ENCODE peak calls at places on chromosomes 6 and 20, in five cellular contexts. U is MM.1S, P is fibroblast of lung, V is HCT116, I is GM23248. D is an unnamed sample. For H3K79me2, the result is how much of the 10 kb centered on the place peaks cover.

GRCh38 chr6:76441850-76442249 is 369.4 kb upstream of the IMPG1 start:
- DNase-seq in V (no peak), I (no peak), P (no peak), U (no peak), D (no peak)

GRCh38 chr20:43835944-43836540 is 78.6 kb upstream of the TOX2 start:
- DNase-seq in P (no peak), U (no peak), I (no peak), V (no peak), D (no peak)

GRCh38 chr20:55974491-55975202 is 30.7 kb downstream of the CBLN4 start:
- DNase-seq in I (no peak), U (peak), P (no peak), V (no peak), D (no peak)

GRCh38 chr6:6696867-6697531 is 108.5 kb downstream of the LY86 start:
- DNase-seq in V (peak), U (no peak), I (peak), P (peak), D (peak)

GRCh38 chr6:69581576-69581975 is 215.2 kb downstream of the LMBRD1 start:
- DNase-seq in P (no peak), I (no peak), V (no peak), U (no peak), D (no peak)

GRCh38 chr20:44089987-44090674 is 96.9 kb downstream of the JPH2 start:
- DNase-seq in P (peak), V (peak), I (peak), U (peak), D (no peak)

GRCh38 chr6:57006101-57006500 is 40.4 kb upstream of the KIAA1586 start:
- DNase-seq in I (no peak), V (no peak), U (no peak), P (no peak), D (no peak)

GRCh38 chr6:136408205-136408604 is 118.6 kb upstream of the BCLAF1 start:
- DNase-seq in P (peak), I (peak), U (no peak), V (no peak), D (no peak)

GRCh38 chr6:38154731-38155130 is 335.2 kb downstream of the ZFAND3 start:
- DNase-seq in V (no peak), P (no peak), I (no peak), U (no peak), D (no peak)

GRCh38 chr6:105036371-105036770 is 79.5 kb downstream of the LIN28B start:
- DNase-seq in U (no peak), V (no peak), I (no peak), P (no peak), D (no peak)

GRCh38 chr6:72533601-72534000 is 88.3 kb upstream of the KCNQ5 start:
- DNase-seq in I (peak), P (no peak), V (no peak), U (no peak), D (no peak)

GRCh38 chr6:151051164-151051563 is 185.7 kb downstream of the MTHFD1L start:
- DNase-seq in V (no peak), P (no peak), U (no peak), I (no peak), D (no peak)

GRCh38 chr6:53496797-53497196 is 48.1 kb downstream of the GCLC start:
- DNase-seq in P (peak), I (peak), V (no peak), U (no peak), D (no peak)

GRCh38 chr6:128822271-128822670 is 60.7 kb upstream of the LAMA2 start:
- DNase-seq in P (peak), I (peak), V (no peak), U (no peak), D (no peak)

GRCh38 chr6:91152824-91153223 is 566.0 kb upstream of the MAP3K7 start:
- DNase-seq in P (no peak), I (no peak), U (no peak), V (no peak), D (no peak)

GRCh38 chr6:6686748-6687601 is 98.5 kb downstream of the LY86 start:
- DNase-seq in I (peak), U (peak), P (peak), V (peak), D (peak)

GRCh38 chr6:184161-184695 is 108.1 kb upstream of the DUSP22 start:
- DNase-seq in U (no peak), V (no peak), P (no peak), I (no peak), D (no peak)

GRCh38 chr6:146770965-146771735 is 172.4 kb downstream of the ADGB start:
- DNase-seq in V (no peak), I (peak), P (no peak), U (no peak), D (peak)

DNA sequence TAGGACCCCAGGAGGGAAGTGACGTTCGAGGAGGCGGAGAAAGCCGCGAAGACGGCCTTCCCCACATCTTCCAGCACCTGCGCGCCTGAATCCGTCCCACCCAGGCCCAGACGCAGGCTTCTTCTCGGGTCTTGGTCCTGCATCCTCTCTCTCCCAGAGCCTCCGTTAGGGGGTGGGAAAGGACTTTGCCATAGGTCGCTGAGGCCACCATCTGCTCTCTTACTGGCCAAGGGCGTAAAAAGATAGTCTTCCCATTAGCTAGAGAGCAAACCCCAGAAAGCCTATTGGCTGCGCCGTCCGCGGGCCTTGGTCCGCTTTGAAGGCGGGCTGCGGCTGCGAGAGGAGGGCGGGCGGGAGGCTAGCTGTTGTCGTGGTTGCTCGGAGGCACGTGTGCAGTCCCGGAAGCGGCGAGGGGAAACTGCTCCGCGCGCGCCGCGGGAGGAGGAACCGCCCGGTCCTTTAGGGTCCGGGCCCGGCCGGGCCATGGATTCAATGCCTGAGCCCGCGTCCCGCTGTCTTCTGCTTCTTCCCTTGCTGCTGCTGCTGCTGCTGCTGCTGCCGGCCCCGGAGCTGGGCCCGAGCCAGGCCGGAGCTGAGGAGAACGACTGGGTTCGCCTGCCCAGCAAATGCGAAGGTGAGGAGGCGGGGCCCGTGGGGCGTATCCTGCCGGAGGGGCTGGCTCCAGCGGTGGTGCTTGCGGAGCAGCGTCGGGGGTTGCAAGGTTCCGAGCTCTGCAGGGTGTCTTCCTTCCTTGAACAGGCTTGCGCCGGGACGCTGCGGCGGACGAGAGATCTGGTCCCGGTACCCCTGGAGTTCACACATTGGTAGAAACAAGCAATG is at the start of gene CNPY3:
- DNase-seq in P (peak), I (peak), V (peak), U (peak), D (peak)
- TF ChIP-seq EZH2 in P (no peak), I (no peak), V (no peak), U (no peak), D (no peak)

DNA sequence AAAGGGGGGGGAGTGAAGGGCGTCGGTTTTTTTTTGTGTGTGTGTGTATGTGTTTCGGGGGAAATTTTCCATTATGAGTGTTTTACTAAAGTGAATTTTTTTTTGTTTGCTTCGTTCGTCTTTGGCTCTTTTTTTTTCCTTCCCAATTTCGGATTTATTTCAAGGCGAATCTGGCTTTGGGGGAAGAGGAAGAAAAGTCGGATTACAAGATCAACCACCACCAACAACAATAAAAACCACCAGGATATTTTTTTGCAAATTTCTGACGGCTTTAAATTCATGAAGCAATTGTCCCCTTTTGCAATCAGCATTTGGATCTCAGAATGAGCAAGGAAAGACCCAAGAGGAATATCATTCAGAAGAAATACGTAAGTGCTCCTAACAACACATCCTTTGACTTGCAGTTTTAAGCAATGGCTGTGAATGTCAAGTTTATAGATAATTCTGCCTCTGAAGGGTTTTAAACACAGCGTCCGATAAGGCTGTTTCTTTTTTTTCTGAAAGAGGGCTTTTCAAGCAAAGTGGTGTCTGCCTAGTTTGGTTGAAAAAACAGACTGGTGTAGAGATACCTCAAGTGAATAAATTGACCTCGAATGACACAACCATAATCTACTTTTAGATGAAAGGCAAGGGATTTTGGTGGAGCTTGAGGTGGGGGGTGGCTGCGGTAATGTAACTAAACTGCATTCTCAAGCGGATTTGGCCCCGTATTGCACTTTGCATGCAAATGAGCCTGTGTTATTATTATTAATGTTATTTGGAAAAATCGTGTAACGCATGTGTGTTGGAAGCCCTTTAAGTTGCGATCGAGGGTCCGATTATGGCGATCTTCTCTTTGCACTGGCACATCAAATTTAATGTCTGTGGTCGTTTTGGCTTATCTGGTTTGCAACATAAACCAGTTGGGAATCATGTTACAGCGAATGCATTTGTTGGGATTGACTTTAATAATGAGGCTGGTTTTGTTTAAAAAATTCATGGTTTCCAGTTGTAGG is 645 bp downstream of the JARID2 start:
- DNase-seq in I (peak), V (no peak), U (peak), P (peak), D (peak)
- H3K79me2 ChIP-seq in I (under half), V (under half), U (under half), P (under half), D (under half)

DNA sequence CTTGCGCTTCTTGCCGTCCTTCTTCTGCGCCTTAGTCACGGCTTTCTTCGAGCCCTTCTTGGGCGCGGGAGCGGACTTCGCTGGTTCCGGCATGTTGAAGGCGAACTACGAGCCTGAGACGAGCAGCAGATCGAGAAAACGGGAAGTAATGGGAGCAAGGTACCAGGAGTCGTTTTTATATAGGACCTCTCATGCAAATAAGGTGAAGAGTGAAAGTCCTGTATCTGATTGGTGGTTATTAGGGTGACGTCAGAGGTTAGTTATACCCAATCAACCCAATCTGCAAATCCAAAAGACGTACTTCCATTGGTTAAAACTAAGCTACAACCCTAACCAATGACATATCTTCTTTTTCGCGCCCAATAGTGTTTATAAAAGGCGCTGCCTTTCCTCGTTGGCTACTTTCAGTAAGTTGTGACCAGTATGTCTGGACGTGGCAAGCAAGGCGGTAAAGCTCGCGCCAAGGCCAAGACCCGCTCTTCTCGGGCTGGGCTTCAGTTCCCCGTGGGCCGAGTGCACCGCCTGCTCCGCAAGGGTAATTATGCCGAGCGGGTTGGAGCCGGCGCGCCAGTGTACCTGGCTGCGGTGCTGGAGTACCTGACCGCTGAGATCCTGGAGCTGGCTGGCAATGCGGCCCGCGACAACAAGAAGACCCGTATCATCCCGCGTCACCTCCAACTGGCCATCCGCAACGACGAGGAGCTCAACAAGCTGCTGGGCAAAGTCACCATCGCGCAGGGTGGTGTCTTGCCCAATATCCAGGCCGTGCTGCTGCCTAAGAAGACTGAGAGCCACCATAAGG is 100.6 kb upstream of the PRSS16 start:
- DNase-seq in V (peak), I (peak), P (peak), U (peak), D (peak)
- H3K9ac ChIP-seq in V (peak), I (peak), P (peak), U (peak), D (peak)

GRCh38 chr20:38805958-38806854 is 709 bp downstream of the PPP1R16B start:
- DNase-seq in V (no peak), P (no peak), U (peak), I (peak), D (peak)

GRCh38 chr20:38804682-38805501 is 605 bp upstream of the PPP1R16B start:
- DNase-seq in I (no peak), P (no peak), V (no peak), U (peak), D (peak)

GRCh38 chr20:38804243-38804642 is 1.3 kb upstream of the PPP1R16B start:
- DNase-seq in P (no peak), V (no peak), I (no peak), U (no peak), D (no peak)

GRCh38 chr20:38805502-38805957 is at the start of gene PPP1R16B:
- DNase-seq in I (peak), V (no peak), P (no peak), U (peak), D (peak)

DNA sequence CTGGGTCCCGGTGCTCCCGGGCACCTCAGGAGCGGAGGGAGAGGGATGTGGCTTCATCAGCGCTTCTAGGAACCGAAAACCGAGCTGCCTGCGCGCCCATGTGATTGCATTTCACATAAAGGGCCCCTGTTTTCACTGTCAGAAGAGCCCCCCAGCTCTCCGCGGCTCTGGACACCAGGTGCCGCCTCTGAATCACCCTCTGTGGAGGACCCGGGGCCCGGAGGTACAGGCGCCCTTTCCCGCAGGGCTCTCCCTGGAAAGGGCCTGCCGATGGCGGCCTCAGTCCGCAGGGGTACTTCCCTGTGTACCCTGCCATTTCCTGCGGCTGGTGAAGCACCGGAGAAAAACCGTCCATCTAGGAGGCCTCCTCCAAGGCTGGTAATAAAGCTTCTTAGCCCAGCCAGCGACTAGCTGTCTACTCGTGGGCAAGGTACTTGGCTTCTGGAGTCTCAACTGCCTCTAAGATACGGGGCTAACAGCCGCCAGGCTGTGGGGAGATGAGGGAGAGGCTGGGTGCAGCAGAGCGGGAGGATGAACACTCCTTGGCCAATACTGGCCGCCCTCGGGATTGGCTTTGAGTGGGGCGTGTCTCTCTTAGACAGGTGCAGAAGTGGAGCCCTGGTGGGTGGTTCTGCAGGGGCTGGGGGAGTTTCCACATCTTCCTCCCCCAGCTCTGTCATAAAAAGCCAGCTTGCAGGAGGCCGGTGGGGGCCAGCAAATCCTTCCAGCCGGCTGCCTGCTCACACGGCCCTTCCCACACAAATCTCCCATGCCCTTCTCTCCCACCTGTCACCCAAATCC is 1.6 kb downstream of the PPP1R16B start:
- DNase-seq in V (no peak), P (no peak), U (peak), I (no peak), D (no peak)
- TF ChIP-seq EZH2 in V (no peak), P (peak), U (no peak), I (no peak), D (no peak)

GRCh38 chr6:12066297-12066696 is 54.2 kb downstream of the HIVEP1 start:
- DNase-seq in I (no peak), P (peak), V (no peak), U (no peak), D (no peak)

GRCh38 chr6:12062605-12063004 is 50.5 kb downstream of the HIVEP1 start:
- DNase-seq in V (no peak), U (no peak), P (no peak), I (no peak), D (no peak)

GRCh38 chr6:12065321-12066140 is 53.4 kb downstream of the HIVEP1 start:
- DNase-seq in V (no peak), P (no peak), I (no peak), U (no peak), D (no peak)

GRCh38 chr6:12064125-12064524 is 52.0 kb downstream of the HIVEP1 start:
- DNase-seq in I (peak), P (peak), V (no peak), U (no peak), D (no peak)

GRCh38 chr6:12064538-12064937 is 52.4 kb downstream of the HIVEP1 start:
- DNase-seq in P (no peak), V (no peak), I (peak), U (no peak), D (no peak)
- H3K79me2 ChIP-seq in P (under half), V (under half), I (half or more), U (half or more), D (under half)

GRCh38 chr6:15366003-15366535 is 120.2 kb downstream of the JARID2 start:
- DNase-seq in U (no peak), I (no peak), V (no peak), P (no peak), D (no peak)
- H3K9ac ChIP-seq in U (no peak), I (peak), V (no peak), P (no peak), D (no peak)

GRCh38 chr20:48064929-48065328 is 279.6 kb upstream of the SULF2 start:
- DNase-seq in I (peak), U (no peak), V (no peak), P (peak), D (no peak)

GRCh38 chr20:48069626-48070025 is 284.3 kb upstream of the SULF2 start:
- DNase-seq in U (no peak), I (no peak), V (no peak), P (no peak), D (no peak)

GRCh38 chr20:48065833-48066232 is 280.6 kb upstream of the SULF2 start:
- DNase-seq in I (no peak), P (no peak), U (no peak), V (no peak), D (no peak)

GRCh38 chr20:48066851-48067250 is 281.6 kb upstream of the SULF2 start:
- DNase-seq in I (no peak), P (no peak), U (no peak), V (no peak), D (no peak)

DNA sequence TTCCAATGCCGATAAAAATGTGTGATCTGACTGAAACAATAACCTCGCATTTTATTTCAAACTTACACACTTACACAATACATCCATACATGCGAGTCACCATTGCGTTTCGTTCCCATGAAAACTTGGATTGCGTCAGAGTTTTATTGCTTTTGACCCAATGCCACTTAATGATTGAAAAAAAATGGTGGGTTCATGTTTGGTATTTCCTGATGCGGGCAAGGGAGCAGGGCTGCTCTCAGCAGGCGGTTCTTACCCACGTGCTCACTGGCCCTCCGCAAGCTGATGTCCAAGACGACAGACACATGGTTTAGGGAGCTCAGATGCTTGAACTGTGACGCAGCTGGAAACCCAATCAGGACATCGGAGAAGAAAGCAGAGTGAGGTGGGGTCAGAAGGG is 281.0 kb upstream of the SULF2 start:
- DNase-seq in U (no peak), P (peak), I (peak), V (no peak), D (no peak)
- TF ChIP-seq EZH2 in U (no peak), P (no peak), I (no peak), V (no peak), D (no peak)

GRCh38 chr20:25205277-25206062 is 10.0 kb downstream of the ENTPD6 start:
- DNase-seq in U (no peak), V (no peak), P (no peak), I (no peak), D (peak)

GRCh38 chr20:25207149-25207959 is 11.8 kb downstream of the ENTPD6 start:
- DNase-seq in P (no peak), V (no peak), I (no peak), U (no peak), D (peak)

GRCh38 chr20:25207960-25208534 is 12.5 kb downstream of the ENTPD6 start:
- DNase-seq in V (no peak), U (no peak), P (no peak), I (no peak), D (no peak)

GRCh38 chr20:25204550-25205276 is 9.2 kb downstream of the ENTPD6 start:
- DNase-seq in I (no peak), V (no peak), P (no peak), U (no peak), D (peak)

GRCh38 chr20:25206063-25206403 is 10.5 kb downstream of the ENTPD6 start:
- DNase-seq in P (no peak), U (no peak), V (no peak), I (no peak), D (peak)
- H3K79me2 ChIP-seq in P (under half), U (half or more), V (half or more), I (half or more), D (half or more)

D was measured in DND-41.